ENCODE peak calls at places on chromosome 7, in six cellular contexts. J is cardiac muscle cell, T is colonic mucosa, B is putamen, Z is activated T-helper 1 cell treated with Interleukin-2 at 50 U/mL for 16 hours, E is NCI-H82. R is an unnamed sample.

GRCh38 chr7:87541648-87542047 is 59.0 kb downstream of the ABCB1 start:
- DNase-seq in B (no peak), Z (no peak), J (no peak), E (no peak), T (no peak), R (no peak)

GRCh38 chr7:19930851-19931250 is 157.4 kb upstream of the TMEM196 start:
- DNase-seq in J (no peak), T (no peak), Z (no peak), E (no peak), B (no peak), R (no peak)

GRCh38 chr7:88522771-88523316 is 216.2 kb upstream of the STEAP4 start:
- DNase-seq in J (no peak), Z (no peak), B (no peak), E (peak), T (no peak), R (peak)

GRCh38 chr7:73769481-73770001 is 529 bp downstream of the CLDN3 start:
- DNase-seq in T (no peak), E (no peak), Z (no peak), B (no peak), J (no peak), R (no peak)

GRCh38 chr7:3087243-3087642 is 43.6 kb upstream of the CARD11 start:
- DNase-seq in E (no peak), J (no peak), B (no peak), T (no peak), Z (no peak), R (no peak)

GRCh38 chr7:33650828-33651227 is 254.5 kb upstream of the BMPER start:
- DNase-seq in B (no peak), E (no peak), Z (no peak), T (no peak), J (no peak), R (no peak)

GRCh38 chr7:36613214-36613613 is 111.1 kb downstream of the AOAH start:
- DNase-seq in J (no peak), Z (no peak), B (no peak), T (no peak), E (no peak), R (no peak)

GRCh38 chr7:24713039-24713793 is 44.0 kb downstream of the GSDME start:
- DNase-seq in T (no peak), E (no peak), B (no peak), Z (no peak), J (no peak), R (no peak)

GRCh38 chr7:36827914-36828313 is 103.6 kb upstream of the AOAH start:
- DNase-seq in T (no peak), Z (no peak), B (no peak), J (peak), E (no peak), R (no peak)

GRCh38 chr7:47622946-47623640 is 41.2 kb upstream of the TNS3 start:
- DNase-seq in B (no peak), E (no peak), J (peak), Z (no peak), T (no peak), R (no peak)